ENCODE peak calls at places on chromosomes 2 and 18, in eight cellular contexts. W is K562, C is tibial nerve, J is upper lobe of left lung, N is A549, E is ovary, Q is suprapubic skin, K is sigmoid colon. T is an unnamed sample.

GRCh38 chr18:765764-766549 is 46.1 kb downstream of the YES1 start:
- DNase-seq in J (no peak), K (no peak), W (peak), C (no peak), Q (no peak), N (no peak), E (no peak), T (peak)

GRCh38 chr2:179264238-179265081 is at the start of gene SESTD1:
- DNase-seq in K (peak), J (peak), C (peak), N (peak), W (peak), Q (peak), E (peak), T (peak)

GRCh38 chr2:111066062-111066593 is 54.6 kb upstream of the BCL2L11 start:
- DNase-seq in E (no peak), Q (no peak), N (no peak), J (no peak), C (no peak), W (no peak), K (no peak), T (no peak)

GRCh38 chr2:6077585-6077984 is 385.4 kb downstream of the SOX11 start:
- DNase-seq in Q (no peak), E (no peak), J (no peak), C (no peak), W (no peak), K (no peak), N (no peak), T (no peak)

GRCh38 chr2:39523308-39524044 is 86.4 kb upstream of the MAP4K3 start:
- DNase-seq in W (peak), C (no peak), N (peak), Q (no peak), J (no peak), K (no peak), E (no peak), T (no peak)

GRCh38 chr2:26243643-26244478 is 571 bp downstream of the HADHA start:
- DNase-seq in N (peak), Q (no peak), C (no peak), J (no peak), E (no peak), W (peak), K (no peak), T (peak)

GRCh38 chr2:132896073-132896472 is 226.1 kb upstream of the LYPD1 start:
- DNase-seq in N (no peak), J (no peak), W (no peak), K (no peak), Q (no peak), C (no peak), E (no peak), T (no peak)

GRCh38 chr2:187917535-187917934 is 363.3 kb upstream of the TFPI start:
- DNase-seq in E (no peak), J (no peak), W (no peak), C (no peak), Q (no peak), K (no peak), N (no peak), T (no peak)

GRCh38 chr2:95026471-95027368 is 1.2 kb downstream of the MAL start:
- DNase-seq in W (peak), N (no peak), J (no peak), E (no peak), K (no peak), C (no peak), Q (no peak), T (peak)

GRCh38 chr2:175135177-175135576 is 32.8 kb downstream of the ATF2 start:
- DNase-seq in J (no peak), K (no peak), W (no peak), N (no peak), C (no peak), E (no peak), Q (no peak), T (no peak)

GRCh38 chr2:146818122-146818521 is 1026.7 kb upstream of the ACVR2A start:
- DNase-seq in C (no peak), K (no peak), N (no peak), J (no peak), Q (no peak), W (no peak), E (no peak), T (no peak)

GRCh38 chr2:173161040-173161439 is 85.4 kb downstream of the MAP3K20 start:
- DNase-seq in Q (no peak), J (no peak), W (no peak), E (no peak), N (no peak), K (no peak), C (no peak), T (no peak)

GRCh38 chr2:188978291-188979081 is 4.3 kb downstream of the COL3A1 start:
- DNase-seq in C (no peak), Q (no peak), N (peak), E (peak), J (no peak), K (no peak), W (no peak), T (no peak)

GRCh38 chr2:24515841-24516240 is 24.8 kb downstream of the NCOA1 start:
- DNase-seq in W (no peak), E (no peak), C (no peak), N (no peak), Q (no peak), K (no peak), J (no peak), T (no peak)

GRCh38 chr2:44295113-44295512 is 19.8 kb downstream of the SLC3A1 start:
- DNase-seq in J (no peak), Q (no peak), C (no peak), K (no peak), E (no peak), N (no peak), W (no peak), T (peak)

GRCh38 chr2:44297431-44297830 is 22.2 kb downstream of the SLC3A1 start:
- DNase-seq in Q (no peak), J (no peak), C (no peak), K (no peak), E (no peak), W (no peak), N (no peak), T (no peak)

GRCh38 chr2:44291281-44292248 is 16.3 kb downstream of the SLC3A1 start:
- DNase-seq in E (no peak), K (no peak), W (peak), N (peak), Q (no peak), C (no peak), J (no peak), T (peak)

GRCh38 chr2:44296653-44297052 is 21.4 kb downstream of the SLC3A1 start:
- DNase-seq in C (no peak), E (no peak), Q (no peak), N (no peak), K (no peak), J (no peak), W (no peak), T (no peak)

GRCh38 chr2:44295636-44296359 is 20.5 kb downstream of the SLC3A1 start:
- DNase-seq in E (no peak), C (no peak), Q (no peak), N (peak), W (no peak), K (no peak), J (no peak), T (no peak)
- TF ChIP-seq CTCF in E (no peak), C (no peak), Q (no peak), N (peak), W (peak), K (no peak), J (no peak), T (no peak)

DNA sequence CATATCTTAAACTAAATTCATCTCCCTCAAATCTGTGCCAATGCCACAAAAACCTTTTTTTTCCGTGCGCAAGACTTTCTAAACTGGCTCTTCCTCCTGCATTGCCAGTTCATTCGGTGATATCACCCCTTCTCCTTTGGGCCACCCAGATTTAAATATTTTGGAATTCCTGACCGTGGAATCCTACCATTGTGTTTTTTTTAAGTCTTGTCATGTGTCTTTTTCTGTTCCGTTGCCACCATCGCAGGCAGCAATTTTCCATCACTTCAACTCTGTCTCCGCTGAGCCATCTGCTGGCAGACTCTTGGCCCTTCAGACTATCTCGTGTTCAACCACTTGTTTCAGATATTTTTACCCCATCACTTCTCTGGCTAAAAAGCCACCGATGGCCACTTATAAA is 76.9 kb upstream of the ZNF532 start:
- DNase-seq in J (no peak), K (no peak), N (peak), C (no peak), W (no peak), Q (no peak), E (no peak), T (no peak)
- H3K27ac ChIP-seq in J (peak), K (peak), N (peak), C (peak), W (no peak), Q (no peak), E (no peak), T (peak)

GRCh38 chr2:183037660-183038340 is 457 bp downstream of the NCKAP1 start:
- DNase-seq in J (peak), W (peak), Q (peak), E (peak), N (peak), K (peak), C (peak), T (no peak)
- TF ChIP-seq EP300 in J (no peak), W (no peak), Q (no peak), E (no peak), N (no peak), K (no peak), C (no peak), T (no peak)

GRCh38 chr2:52269696-52270485 is 1238.0 kb upstream of the NRXN1 start:
- DNase-seq in Q (no peak), W (no peak), J (no peak), N (no peak), K (no peak), C (no peak), E (no peak), T (no peak)
- TF ChIP-seq CTCF in Q (no peak), W (no peak), J (no peak), N (no peak), K (no peak), C (no peak), E (no peak), T (no peak)

DNA sequence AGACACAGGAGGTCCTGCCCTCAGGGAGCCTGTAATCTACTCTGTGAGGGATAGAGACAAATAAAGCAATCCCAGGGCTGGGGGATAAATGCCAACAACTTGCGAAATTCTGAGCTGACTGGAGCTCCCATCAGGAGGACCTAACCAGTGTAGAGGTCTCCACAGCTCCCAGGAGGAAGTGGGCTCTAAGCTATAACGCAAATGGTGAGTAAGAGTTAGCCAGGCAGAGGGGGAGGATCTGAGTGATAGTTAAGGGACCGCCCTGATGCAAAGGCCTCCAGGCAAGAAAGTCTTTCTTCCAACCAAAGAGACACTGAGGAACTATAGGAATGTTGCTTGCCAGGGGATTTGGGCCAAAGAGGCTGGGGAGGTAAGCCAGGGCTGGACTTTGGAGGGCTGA is 16.0 kb upstream of the ZNF532 start:
- DNase-seq in E (no peak), C (no peak), J (no peak), K (no peak), N (peak), W (no peak), Q (no peak), T (no peak)
- H3K27ac ChIP-seq in E (no peak), C (no peak), J (no peak), K (no peak), N (peak), W (no peak), Q (no peak), T (no peak)

GRCh38 chr18:26421503-26421902 is 126.8 kb downstream of the KCTD1 start:
- DNase-seq in E (no peak), C (no peak), W (no peak), N (no peak), K (peak), J (no peak), Q (no peak), T (no peak)

GRCh38 chr18:26422472-26423162 is 125.7 kb downstream of the KCTD1 start:
- DNase-seq in K (peak), Q (no peak), N (no peak), C (no peak), J (no peak), W (no peak), E (no peak), T (no peak)

GRCh38 chr18:26424428-26425147 is 123.8 kb downstream of the KCTD1 start:
- DNase-seq in E (no peak), N (no peak), C (no peak), Q (no peak), K (peak), W (no peak), J (no peak), T (no peak)

GRCh38 chr18:26419746-26420145 is 128.6 kb downstream of the KCTD1 start:
- DNase-seq in C (no peak), N (no peak), J (no peak), Q (no peak), K (peak), W (no peak), E (no peak), T (no peak)

DNA sequence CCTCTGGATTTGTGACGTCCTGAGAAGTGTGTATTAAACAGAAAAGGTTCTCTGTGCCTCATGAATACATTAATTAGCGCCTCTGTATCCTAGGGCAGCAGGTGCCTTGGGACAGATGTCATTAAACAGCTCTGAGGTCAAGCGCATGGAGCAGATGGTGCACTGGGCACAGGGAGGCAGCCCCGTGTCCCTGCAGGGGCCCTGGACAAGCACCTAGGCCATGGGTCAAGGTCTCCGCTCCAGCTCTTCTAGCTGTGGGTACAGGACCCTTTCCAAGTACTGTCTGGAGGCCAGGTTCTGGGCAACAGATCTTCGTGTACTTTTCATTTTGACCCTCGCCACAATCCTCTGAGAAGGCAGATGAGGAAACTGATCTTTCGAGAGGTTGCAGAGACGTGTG is 126.4 kb downstream of the KCTD1 start:
- DNase-seq in N (no peak), Q (no peak), W (no peak), C (no peak), E (no peak), K (no peak), J (no peak), T (no peak)
- TF ChIP-seq EP300 in N (no peak), Q (no peak), W (no peak), C (no peak), E (no peak), K (no peak), J (no peak), T (no peak)